ENCODE peak calls at places on chromosome 7, in five cellular contexts. B, U, K, H and M are unnamed samples.

GRCh38 chr7:95859434-95859833 is 87.1 kb downstream of the DYNC1I1 start:
- DNase-seq in B (no peak), U (no peak), K (no peak), H (no peak), M (no peak)

GRCh38 chr7:65750511-65751344 is 122.1 kb upstream of the VKORC1L1 start:
- DNase-seq in B (peak), U (peak), K (peak), H (peak), M (peak)

GRCh38 chr7:1246871-1247526 is 14.3 kb downstream of the UNCX start:
- DNase-seq in B (no peak), U (no peak), K (no peak), H (no peak), M (no peak)

GRCh38 chr7:52423251-52423650 is 612.2 kb upstream of the POM121L12 start:
- DNase-seq in B (no peak), U (no peak), K (no peak), H (no peak), M (no peak)

GRCh38 chr7:157522189-157522588 is 185.4 kb downstream of the DNAJB6 start:
- DNase-seq in B (no peak), U (no peak), K (no peak), H (no peak), M (no peak)

GRCh38 chr7:120402368-120402767 is 129.4 kb downstream of the KCND2 start:
- DNase-seq in B (no peak), U (no peak), K (no peak), H (no peak), M (no peak)

GRCh38 chr7:116574025-116574822 is 49.4 kb downstream of the CAV1 start:
- DNase-seq in B (no peak), U (no peak), K (no peak), H (no peak), M (no peak)

GRCh38 chr7:132177708-132178392 is 398.4 kb downstream of the PLXNA4 start:
- DNase-seq in B (no peak), U (no peak), K (no peak), H (no peak), M (no peak)

GRCh38 chr7:44634839-44635591 is 28.6 kb downstream of the OGDH start:
- DNase-seq in B (no peak), U (no peak), K (no peak), H (no peak), M (no peak)

GRCh38 chr7:74288034-74288881 is 949 bp upstream of the CLIP2 start:
- DNase-seq in B (no peak), U (no peak), K (no peak), H (no peak), M (no peak)

GRCh38 chr7:19455508-19456132 is 253.2 kb downstream of the POLR1F start:
- DNase-seq in B (no peak), U (no peak), K (no peak), H (no peak), M (no peak)